ENCODE peak calls at places on chromosomes 12 and 14, in eight cellular contexts. One of them, this sample, is unnamed.

GRCh38 chr12:30823140-30823669 is 68.5 kb upstream of the CAPRIN2 start:
- DNase-seq in fibroblast of lung: no peak
- DNase-seq in tibial artery: no peak
- DNase-seq in CD8-positive, alpha-beta T cell: no peak
- DNase-seq in heart left ventricle: peak
- DNase-seq in colonic mucosa: peak
- DNase-seq in GM23338: peak
- DNase-seq in left lung: peak
- DNase-seq in this sample: no peak

GRCh38 chr14:70259420-70259819 is 70.7 kb upstream of the SLC8A3 start:
- DNase-seq in fibroblast of lung: no peak
- DNase-seq in tibial artery: no peak
- DNase-seq in CD8-positive, alpha-beta T cell: no peak
- DNase-seq in heart left ventricle: no peak
- DNase-seq in colonic mucosa: no peak
- DNase-seq in GM23338: no peak
- DNase-seq in left lung: no peak
- DNase-seq in this sample: no peak

GRCh38 chr14:58272589-58273372 is 25.6 kb upstream of the ARID4A start:
- DNase-seq in fibroblast of lung: peak
- DNase-seq in tibial artery: no peak
- DNase-seq in CD8-positive, alpha-beta T cell: no peak
- DNase-seq in heart left ventricle: no peak
- DNase-seq in colonic mucosa: peak
- DNase-seq in GM23338: peak
- DNase-seq in left lung: no peak
- DNase-seq in this sample: no peak

GRCh38 chr12:67640863-67641262 is 7.7 kb upstream of the DYRK2 start:
- DNase-seq in fibroblast of lung: no peak
- DNase-seq in tibial artery: no peak
- DNase-seq in CD8-positive, alpha-beta T cell: no peak
- DNase-seq in heart left ventricle: no peak
- DNase-seq in colonic mucosa: no peak
- DNase-seq in GM23338: no peak
- DNase-seq in left lung: no peak
- DNase-seq in this sample: no peak

GRCh38 chr14:22220427-22220826 is 368.6 kb downstream of the DAD1 start:
- DNase-seq in fibroblast of lung: peak
- DNase-seq in tibial artery: no peak
- DNase-seq in CD8-positive, alpha-beta T cell: no peak
- DNase-seq in heart left ventricle: no peak
- DNase-seq in colonic mucosa: no peak
- DNase-seq in GM23338: no peak
- DNase-seq in left lung: no peak
- DNase-seq in this sample: no peak

GRCh38 chr12:107468976-107469375 is 216.6 kb upstream of the PWP1 start:
- DNase-seq in fibroblast of lung: no peak
- DNase-seq in tibial artery: no peak
- DNase-seq in CD8-positive, alpha-beta T cell: no peak
- DNase-seq in heart left ventricle: no peak
- DNase-seq in colonic mucosa: no peak
- DNase-seq in GM23338: no peak
- DNase-seq in left lung: no peak
- DNase-seq in this sample: no peak

GRCh38 chr14:38839743-38840375 is 263.2 kb downstream of the SEC23A start:
- DNase-seq in fibroblast of lung: peak
- DNase-seq in tibial artery: no peak
- DNase-seq in CD8-positive, alpha-beta T cell: no peak
- DNase-seq in heart left ventricle: no peak
- DNase-seq in colonic mucosa: peak
- DNase-seq in GM23338: no peak
- DNase-seq in left lung: no peak
- DNase-seq in this sample: no peak

GRCh38 chr12:100706029-100706428 is 88.5 kb upstream of the ANO4 start:
- DNase-seq in fibroblast of lung: peak
- DNase-seq in tibial artery: no peak
- DNase-seq in CD8-positive, alpha-beta T cell: no peak
- DNase-seq in heart left ventricle: no peak
- DNase-seq in colonic mucosa: no peak
- DNase-seq in GM23338: no peak
- DNase-seq in left lung: no peak
- DNase-seq in this sample: no peak

GRCh38 chr12:57456145-57456700 is 1.1 kb downstream of the INHBE start:
- DNase-seq in fibroblast of lung: peak
- DNase-seq in tibial artery: no peak
- DNase-seq in CD8-positive, alpha-beta T cell: no peak
- DNase-seq in heart left ventricle: no peak
- DNase-seq in colonic mucosa: peak
- DNase-seq in GM23338: peak
- DNase-seq in left lung: no peak
- DNase-seq in this sample: no peak

GRCh38 chr12:88472248-88472647 is 108.0 kb downstream of the KITLG start:
- DNase-seq in fibroblast of lung: peak
- DNase-seq in tibial artery: no peak
- DNase-seq in CD8-positive, alpha-beta T cell: no peak
- DNase-seq in heart left ventricle: no peak
- DNase-seq in colonic mucosa: no peak
- DNase-seq in GM23338: no peak
- DNase-seq in left lung: no peak
- DNase-seq in this sample: no peak

GRCh38 chr14:104603623-104604401 is 760 bp downstream of the TMEM179 start:
- DNase-seq in fibroblast of lung: no peak
- DNase-seq in tibial artery: peak
- DNase-seq in CD8-positive, alpha-beta T cell: no peak
- DNase-seq in heart left ventricle: no peak
- DNase-seq in colonic mucosa: no peak
- DNase-seq in GM23338: peak
- DNase-seq in left lung: peak
- DNase-seq in this sample: peak

GRCh38 chr12:110826592-110827200 is 20.1 kb upstream of the CCDC63 start:
- DNase-seq in fibroblast of lung: peak
- DNase-seq in tibial artery: peak
- DNase-seq in CD8-positive, alpha-beta T cell: peak
- DNase-seq in heart left ventricle: peak
- DNase-seq in colonic mucosa: peak
- DNase-seq in GM23338: peak
- DNase-seq in left lung: peak
- DNase-seq in this sample: peak

GRCh38 chr14:100039903-100040302 is 25.3 kb upstream of the EVL start:
- DNase-seq in fibroblast of lung: no peak
- DNase-seq in tibial artery: no peak
- DNase-seq in CD8-positive, alpha-beta T cell: no peak
- DNase-seq in heart left ventricle: no peak
- DNase-seq in colonic mucosa: no peak
- DNase-seq in GM23338: no peak
- DNase-seq in left lung: no peak
- DNase-seq in this sample: no peak

GRCh38 chr12:122138181-122138580 is 35.8 kb downstream of the IL31 start:
- DNase-seq in fibroblast of lung: no peak
- DNase-seq in tibial artery: no peak
- DNase-seq in CD8-positive, alpha-beta T cell: no peak
- DNase-seq in heart left ventricle: no peak
- DNase-seq in colonic mucosa: peak
- DNase-seq in GM23338: no peak
- DNase-seq in left lung: no peak
- DNase-seq in this sample: no peak

GRCh38 chr14:90452366-90452765 is 55.5 kb downstream of the CALM1 start:
- DNase-seq in fibroblast of lung: no peak
- DNase-seq in tibial artery: no peak
- DNase-seq in CD8-positive, alpha-beta T cell: no peak
- DNase-seq in heart left ventricle: no peak
- DNase-seq in colonic mucosa: no peak
- DNase-seq in GM23338: no peak
- DNase-seq in left lung: no peak
- DNase-seq in this sample: no peak

GRCh38 chr12:89051065-89051677 is 301.1 kb downstream of the DUSP6 start:
- DNase-seq in fibroblast of lung: peak
- DNase-seq in tibial artery: no peak
- DNase-seq in CD8-positive, alpha-beta T cell: no peak
- DNase-seq in heart left ventricle: no peak
- DNase-seq in colonic mucosa: peak
- DNase-seq in GM23338: peak
- DNase-seq in left lung: no peak
- DNase-seq in this sample: no peak

GRCh38 chr12:99257672-99258071 is 389.9 kb upstream of the GARIN6 start:
- DNase-seq in fibroblast of lung: no peak
- DNase-seq in tibial artery: no peak
- DNase-seq in CD8-positive, alpha-beta T cell: no peak
- DNase-seq in heart left ventricle: no peak
- DNase-seq in colonic mucosa: no peak
- DNase-seq in GM23338: no peak
- DNase-seq in left lung: no peak
- DNase-seq in this sample: no peak

GRCh38 chr12:116160196-116160595 is 117.3 kb downstream of the MED13L start:
- DNase-seq in fibroblast of lung: no peak
- DNase-seq in tibial artery: no peak
- DNase-seq in CD8-positive, alpha-beta T cell: no peak
- DNase-seq in heart left ventricle: no peak
- DNase-seq in colonic mucosa: no peak
- DNase-seq in GM23338: no peak
- DNase-seq in left lung: no peak
- DNase-seq in this sample: no peak

GRCh38 chr14:104392001-104392395 is 187.6 kb upstream of the C14orf180 start:
- DNase-seq in fibroblast of lung: no peak
- DNase-seq in tibial artery: no peak
- DNase-seq in CD8-positive, alpha-beta T cell: no peak
- DNase-seq in heart left ventricle: no peak
- DNase-seq in colonic mucosa: peak
- DNase-seq in GM23338: no peak
- DNase-seq in left lung: no peak
- DNase-seq in this sample: peak

GRCh38 chr14:89489796-89490506 is 72.9 kb upstream of the FOXN3 start:
- DNase-seq in fibroblast of lung: peak
- DNase-seq in tibial artery: no peak
- DNase-seq in CD8-positive, alpha-beta T cell: no peak
- DNase-seq in heart left ventricle: no peak
- DNase-seq in colonic mucosa: no peak
- DNase-seq in GM23338: no peak
- DNase-seq in left lung: no peak
- DNase-seq in this sample: no peak

GRCh38 chr14:79271122-79271521 is 940.2 kb downstream of the DIO2 start:
- DNase-seq in fibroblast of lung: no peak
- DNase-seq in tibial artery: no peak
- DNase-seq in CD8-positive, alpha-beta T cell: no peak
- DNase-seq in heart left ventricle: no peak
- DNase-seq in colonic mucosa: no peak
- DNase-seq in GM23338: no peak
- DNase-seq in left lung: no peak
- DNase-seq in this sample: no peak

GRCh38 chr14:67461341-67461985 is 27.1 kb downstream of the TMEM229B start:
- DNase-seq in fibroblast of lung: no peak
- DNase-seq in tibial artery: no peak
- DNase-seq in CD8-positive, alpha-beta T cell: no peak
- DNase-seq in heart left ventricle: no peak
- DNase-seq in colonic mucosa: no peak
- DNase-seq in GM23338: no peak
- DNase-seq in left lung: no peak
- DNase-seq in this sample: no peak

DNA sequence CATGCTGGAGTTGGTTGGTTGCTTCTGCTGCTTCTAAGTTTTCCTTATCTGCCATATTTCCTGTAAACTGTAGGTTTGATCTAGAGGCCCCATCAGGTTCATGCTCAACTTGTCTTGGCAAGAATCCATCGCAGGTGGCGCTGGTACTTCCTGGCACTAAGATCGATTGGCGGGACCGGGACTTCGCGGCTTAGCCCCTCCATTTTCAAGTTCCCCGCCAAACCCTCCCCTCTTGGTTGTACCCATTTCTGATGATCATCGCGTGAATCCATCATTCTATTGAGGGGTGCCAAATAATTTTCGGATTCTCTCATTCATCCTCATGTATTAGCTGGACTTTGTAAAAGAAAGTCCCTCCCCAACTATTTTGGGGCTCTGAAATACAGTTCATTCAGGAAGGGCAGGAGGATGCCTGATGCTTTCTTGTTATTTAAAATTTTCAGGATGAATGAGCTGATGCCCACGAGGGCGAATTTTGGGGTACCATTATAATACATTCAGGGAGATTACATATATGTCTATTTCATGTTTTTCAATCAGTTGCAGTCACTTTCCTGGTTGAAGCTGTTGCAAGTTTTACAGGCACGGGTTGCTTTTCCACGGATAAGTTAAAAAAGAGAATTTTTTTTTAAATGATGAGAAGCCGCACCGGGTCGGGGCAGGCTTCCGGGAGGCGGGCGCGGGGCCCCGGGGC is 424 bp upstream of the BRI3BP start:
- DNase-seq in fibroblast of lung: peak
- DNase-seq in tibial artery: no peak
- DNase-seq in CD8-positive, alpha-beta T cell: peak
- DNase-seq in heart left ventricle: no peak
- DNase-seq in colonic mucosa: peak
- DNase-seq in GM23338: peak
- DNase-seq in left lung: peak
- DNase-seq in this sample: no peak
- TF ChIP-seq CTCF in fibroblast of lung: no peak
- TF ChIP-seq CTCF in tibial artery: no peak
- TF ChIP-seq CTCF in CD8-positive, alpha-beta T cell: peak
- TF ChIP-seq CTCF in heart left ventricle: no peak
- TF ChIP-seq CTCF in colonic mucosa: peak
- TF ChIP-seq CTCF in GM23338: peak
- TF ChIP-seq CTCF in left lung: no peak
- TF ChIP-seq CTCF in this sample: no peak

DNA sequence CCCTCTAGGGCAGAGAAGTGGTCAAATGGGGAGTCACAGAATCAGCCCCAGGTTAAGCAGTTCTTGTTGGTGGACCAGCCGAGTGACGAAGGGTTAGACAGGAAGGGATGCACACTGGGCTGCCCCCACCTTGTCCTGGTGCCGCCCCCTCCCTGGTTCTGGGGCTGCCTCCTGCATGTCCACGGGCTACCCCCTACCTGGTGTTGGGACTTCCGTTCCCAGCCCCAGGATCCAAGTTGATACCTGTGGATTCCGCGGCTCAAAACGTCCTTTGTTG is 76.0 kb downstream of the FBXL14 start:
- DNase-seq in fibroblast of lung: no peak
- DNase-seq in tibial artery: no peak
- DNase-seq in CD8-positive, alpha-beta T cell: no peak
- DNase-seq in heart left ventricle: no peak
- DNase-seq in colonic mucosa: no peak
- DNase-seq in GM23338: no peak
- DNase-seq in left lung: no peak
- DNase-seq in this sample: no peak
- H3K4me3 ChIP-seq in fibroblast of lung: no peak
- H3K4me3 ChIP-seq in tibial artery: no peak
- H3K4me3 ChIP-seq in CD8-positive, alpha-beta T cell: no peak
- H3K4me3 ChIP-seq in heart left ventricle: no peak
- H3K4me3 ChIP-seq in colonic mucosa: peak
- H3K4me3 ChIP-seq in GM23338: no peak
- H3K4me3 ChIP-seq in left lung: no peak
- H3K4me3 ChIP-seq in this sample: no peak

GRCh38 chr12:56080556-56081138 is 682 bp downstream of the ERBB3 start:
- DNase-seq in fibroblast of lung: no peak
- DNase-seq in tibial artery: no peak
- DNase-seq in CD8-positive, alpha-beta T cell: no peak
- DNase-seq in heart left ventricle: no peak
- DNase-seq in colonic mucosa: peak
- DNase-seq in GM23338: peak
- DNase-seq in left lung: peak
- DNase-seq in this sample: no peak
- H3K27ac ChIP-seq in fibroblast of lung: no peak
- H3K27ac ChIP-seq in tibial artery: no peak
- H3K27ac ChIP-seq in CD8-positive, alpha-beta T cell: no peak
- H3K27ac ChIP-seq in heart left ventricle: no peak
- H3K27ac ChIP-seq in colonic mucosa: peak
- H3K27ac ChIP-seq in GM23338: peak
- H3K27ac ChIP-seq in left lung: peak
- H3K27ac ChIP-seq in this sample: peak

GRCh38 chr14:96394047-96394815 is 2.3 kb downstream of the AK7 start:
- DNase-seq in fibroblast of lung: no peak
- DNase-seq in tibial artery: no peak
- DNase-seq in CD8-positive, alpha-beta T cell: no peak
- DNase-seq in heart left ventricle: no peak
- DNase-seq in colonic mucosa: no peak
- DNase-seq in GM23338: no peak
- DNase-seq in left lung: no peak
- DNase-seq in this sample: no peak
- TF ChIP-seq CTCF in fibroblast of lung: no peak
- TF ChIP-seq CTCF in tibial artery: no peak
- TF ChIP-seq CTCF in CD8-positive, alpha-beta T cell: no peak
- TF ChIP-seq CTCF in heart left ventricle: no peak
- TF ChIP-seq CTCF in colonic mucosa: no peak
- TF ChIP-seq CTCF in GM23338: no peak
- TF ChIP-seq CTCF in left lung: no peak
- TF ChIP-seq CTCF in this sample: no peak